ENCODE peak calls at places on chromosome 14, in eight cellular contexts. F is NCI-H510A, G is NCI-H345, W is GM04503, J is iPS-NIHi11, K is progenitor cell of endocrine pancreas, N is body of pancreas, L is GM23248. O is an unnamed sample.
A peak's percentile ranks its signal among the peaks of the same experiment; 100 is the strongest.

GRCh38 chr14:37865719-37866549 is 270.5 kb downstream of the TTC6 start:
- DNase-seq in J (no peak), G (no peak), N (no peak), K (no peak), F (no peak), W (no peak), L (no peak), O (no peak)

GRCh38 chr14:75497191-75497590 is 25.1 kb upstream of the BATF start:
- DNase-seq in W (no peak), L (no peak), N (no peak), K (no peak), F (no peak), G (no peak), J (no peak), O (no peak)

GRCh38 chr14:75088566-75089373 is 19.3 kb downstream of the ZC2HC1C start:
- DNase-seq in N (peak; percentile 56), G (peak; percentile 53), L (peak; percentile 76), W (no peak), J (peak; percentile 68), F (no peak), K (peak; percentile 37), O (peak; percentile 59)

GRCh38 chr14:105849933-105850626 is 323.7 kb downstream of the TMEM121 start:
- DNase-seq in L (no peak), G (no peak), J (no peak), W (no peak), N (no peak), F (no peak), K (no peak), O (no peak)

GRCh38 chr14:105307052-105307727 is 6.4 kb upstream of the BRF1 start:
- DNase-seq in F (no peak), N (no peak), W (no peak), L (no peak), G (no peak), J (no peak), K (no peak), O (no peak)

GRCh38 chr14:82776958-82777357 is 1243.3 kb upstream of the SEL1L start:
- DNase-seq in N (no peak), K (no peak), G (no peak), F (no peak), W (no peak), J (no peak), L (no peak), O (no peak)

GRCh38 chr14:76480426-76480825 is 104.5 kb downstream of the ESRRB start:
- DNase-seq in F (no peak), G (no peak), J (no peak), L (no peak), N (no peak), W (no peak), K (no peak), O (no peak)

GRCh38 chr14:74548881-74549280 is 55.3 kb downstream of the ISCA2 start:
- DNase-seq in G (no peak), L (peak; percentile 82), K (no peak), N (no peak), J (no peak), W (peak; percentile 80), F (no peak), O (no peak)

GRCh38 chr14:26383286-26383685 is 214.5 kb downstream of the NOVA1 start:
- DNase-seq in N (no peak), W (no peak), L (no peak), K (no peak), F (no peak), J (no peak), G (no peak), O (no peak)

GRCh38 chr14:24335461-24336146 is 733 bp upstream of the ADCY4 start:
- DNase-seq in J (no peak), F (no peak), W (no peak), K (no peak), N (no peak), G (no peak), L (no peak), O (no peak)

GRCh38 chr14:71319646-71320045 is 412.4 kb downstream of the PCNX1 start:
- DNase-seq in N (no peak), J (peak; percentile 18), F (peak; percentile 13), L (peak; percentile 66), K (no peak), W (no peak), G (peak; percentile 40), O (no peak)

GRCh38 chr14:67526676-67527459 is 6.2 kb upstream of the PLEKHH1 start:
- DNase-seq in W (no peak), L (peak; percentile 58), N (peak; percentile 66), G (peak; percentile 65), K (no peak), J (peak; percentile 73), F (peak; percentile 35), O (peak; percentile 64)

GRCh38 chr14:62409909-62410308 is 635.3 kb downstream of the KCNH5 start:
- DNase-seq in W (peak; percentile 33), J (no peak), G (no peak), K (no peak), F (no peak), N (no peak), L (peak; percentile 28), O (no peak)

O was measured in NCI-H2107.